ENCODE peak calls at places on chromosomes 5 and 9, in four cellular contexts. Q is tibial nerve, D is AG04450, U is colonic mucosa. F is an unnamed sample.

GRCh38 chr9:73132034-73132776 is 19.5 kb upstream of the ANXA1 start:
- DNase-seq in Q (peak), D (no peak), U (peak), F (peak)

GRCh38 chr5:177469750-177470525 is 3.5 kb downstream of the DBN1 start:
- DNase-seq in Q (no peak), D (no peak), U (no peak), F (no peak)

GRCh38 chr9:21682981-21683380 is 119.5 kb upstream of the MTAP start:
- DNase-seq in Q (no peak), D (no peak), U (no peak), F (no peak)

GRCh38 chr5:133565993-133566392 is 46.3 kb downstream of the FSTL4 start:
- DNase-seq in Q (no peak), D (no peak), U (no peak), F (no peak)

GRCh38 chr5:16617272-16617973 is 626 bp upstream of the RETREG1 start:
- DNase-seq in Q (no peak), D (no peak), U (peak), F (no peak)

GRCh38 chr9:94656190-94656589 is 16.9 kb upstream of the FBP1 start:
- DNase-seq in Q (no peak), D (no peak), U (no peak), F (no peak)

GRCh38 chr5:76384705-76385104 is 18.4 kb upstream of the IQGAP2 start:
- DNase-seq in Q (no peak), D (no peak), U (no peak), F (no peak)

GRCh38 chr9:70578720-70579119 is 164.3 kb upstream of the KLF9 start:
- DNase-seq in Q (no peak), D (no peak), U (no peak), F (no peak)

GRCh38 chr9:37801287-37801850 is 772 bp downstream of the DCAF10 start:
- DNase-seq in Q (no peak), D (no peak), U (peak), F (no peak)

GRCh38 chr5:142716963-142717362 is 31.1 kb upstream of the FGF1 start:
- DNase-seq in Q (no peak), D (peak), U (peak), F (peak)

GRCh38 chr9:125931211-125931610 is 184.0 kb downstream of the PBX3 start:
- DNase-seq in Q (no peak), D (no peak), U (no peak), F (no peak)

GRCh38 chr9:14533867-14534650 is 159.2 kb downstream of the ZDHHC21 start:
- DNase-seq in Q (no peak), D (no peak), U (no peak), F (no peak)

GRCh38 chr9:98559568-98559967 is 149.2 kb downstream of the GABBR2 start:
- DNase-seq in Q (no peak), D (no peak), U (no peak), F (no peak)

GRCh38 chr9:137304383-137305059 is 2.5 kb upstream of the NRARP start:
- DNase-seq in Q (no peak), D (no peak), U (peak), F (no peak)
- TF ChIP-seq CTCF in Q (no peak), D (peak), U (no peak), F (no peak)

GRCh38 chr5:74865799-74866652 is at the start of gene FAM169A:
- DNase-seq in Q (no peak), D (no peak), U (peak), F (no peak)
- TF ChIP-seq CTCF in Q (no peak), D (no peak), U (no peak), F (no peak)

DNA sequence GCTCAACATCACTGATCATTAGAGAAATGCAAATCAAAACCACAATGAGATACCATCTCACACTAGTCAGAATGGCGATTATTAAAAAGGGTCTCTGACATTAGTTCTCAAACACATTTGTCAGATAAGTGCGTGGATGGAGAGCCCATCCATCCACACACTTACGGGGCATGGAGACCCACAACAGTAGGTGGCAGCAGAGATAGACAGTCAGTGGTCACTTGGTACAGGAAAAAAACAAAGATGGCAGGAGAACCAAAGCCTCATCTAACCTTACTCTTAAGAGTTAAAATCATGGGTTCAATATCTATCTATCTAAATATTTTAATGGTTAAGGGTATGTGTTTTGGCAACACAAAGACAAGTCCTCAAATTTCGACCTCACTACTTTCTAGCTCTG is 1378.7 kb upstream of the C9orf72 start:
- DNase-seq in Q (no peak), D (no peak), U (no peak), F (no peak)
- TF ChIP-seq CTCF in Q (no peak), D (no peak), U (no peak), F (no peak)

GRCh38 chr5:130231786-130232185 is 327.5 kb downstream of the CHSY3 start:
- DNase-seq in Q (no peak), D (no peak), U (no peak), F (no peak)
- TF ChIP-seq CTCF in Q (no peak), D (no peak), U (no peak), F (no peak)

DNA sequence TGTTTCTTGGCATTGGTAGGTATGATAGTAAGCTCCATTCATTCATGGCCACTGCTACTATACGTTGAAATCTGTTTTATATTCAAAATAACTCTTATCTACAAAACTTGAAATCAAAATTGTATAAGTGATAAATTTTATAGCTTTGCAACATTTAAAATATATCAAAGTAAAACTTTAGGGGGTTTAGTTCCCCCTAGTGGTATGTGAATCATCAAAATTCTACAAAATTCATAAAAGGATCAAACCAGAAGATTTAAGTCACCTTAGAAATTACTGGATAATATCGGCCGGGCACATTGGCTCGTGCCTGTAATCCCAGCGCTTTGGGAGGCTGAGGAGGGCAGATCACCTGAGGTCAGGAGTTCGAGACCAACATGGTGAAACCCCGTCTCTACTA is 243.0 kb upstream of the CDH18 start:
- DNase-seq in Q (no peak), D (no peak), U (no peak), F (no peak)
- TF ChIP-seq CTCF in Q (no peak), D (peak), U (no peak), F (no peak)

F was measured in breast epithelium.